ENCODE peak calls at places on chromosome 14, in eight cellular contexts. Q is AG20443, I is stomach, Y is HT-29, B is tibial nerve, O is colonic mucosa, Z is activated T-cell treated with anti-CD3 and anti-CD28 coated beads for 1 hour, E is transverse colon. X is an unnamed sample.

GRCh38 chr14:55446833-55447232 is 6.4 kb upstream of the TBPL2 start:
- DNase-seq in Y (no peak), B (no peak), O (no peak), E (no peak), Z (no peak), Q (peak), I (no peak), X (no peak)

GRCh38 chr14:60723218-60724079 is 702 bp downstream of the SIX4 start:
- DNase-seq in Y (peak), Q (peak), E (peak), O (peak), I (peak), Z (no peak), B (no peak), X (peak)

GRCh38 chr14:104206281-104206904 is 68.0 kb downstream of the KIF26A start:
- DNase-seq in I (peak), Z (no peak), B (no peak), O (peak), E (peak), Y (no peak), Q (no peak), X (no peak)

GRCh38 chr14:71883094-71883493 is 49.1 kb upstream of the RGS6 start:
- DNase-seq in O (no peak), Q (no peak), B (no peak), E (no peak), Y (no peak), Z (no peak), I (no peak), X (no peak)

GRCh38 chr14:53011053-53011462 is 60.2 kb upstream of the FERMT2 start:
- DNase-seq in Z (no peak), O (peak), Q (peak), I (peak), E (peak), B (peak), Y (no peak), X (peak)

GRCh38 chr14:34502826-34503225 is 36.7 kb downstream of the EAPP start:
- DNase-seq in I (no peak), Q (no peak), E (no peak), O (no peak), Z (no peak), Y (no peak), B (no peak), X (no peak)

GRCh38 chr14:77004711-77005460 is 23.6 kb downstream of the IRF2BPL start:
- DNase-seq in Q (no peak), O (no peak), B (no peak), Y (no peak), Z (no peak), I (no peak), E (no peak), X (no peak)

GRCh38 chr14:68814376-68815287 is 21.8 kb upstream of the ZFP36L1 start:
- DNase-seq in Z (peak), B (peak), I (no peak), O (no peak), E (peak), Q (peak), Y (peak), X (peak)

GRCh38 chr14:73460691-73461127 is 2.4 kb upstream of the NUMB start:
- DNase-seq in O (no peak), B (peak), I (no peak), Z (no peak), Y (peak), E (no peak), Q (peak), X (peak)

GRCh38 chr14:54728700-54729527 is 162.0 kb downstream of the SAMD4A start:
- DNase-seq in E (no peak), Y (no peak), B (no peak), O (no peak), Z (no peak), Q (no peak), I (no peak), X (no peak)

GRCh38 chr14:99521176-99522024 is 40.2 kb downstream of the CCNK start:
- DNase-seq in Y (no peak), Z (no peak), Q (no peak), O (no peak), B (no peak), I (no peak), E (no peak), X (no peak)

GRCh38 chr14:103563089-103563620 is 395 bp downstream of the COA8 start:
- DNase-seq in Z (no peak), O (peak), B (no peak), E (peak), Q (no peak), I (peak), Y (peak), X (no peak)

GRCh38 chr14:30710870-30711269 is 88.8 kb downstream of the SCFD1 start:
- DNase-seq in I (no peak), Y (no peak), Q (peak), Z (no peak), B (no peak), O (no peak), E (no peak), X (no peak)

GRCh38 chr14:76996563-76997146 is 31.9 kb downstream of the IRF2BPL start:
- DNase-seq in E (no peak), Y (no peak), B (no peak), O (no peak), Z (no peak), Q (no peak), I (no peak), X (no peak)

GRCh38 chr14:37874429-37875109 is 279.1 kb downstream of the TTC6 start:
- DNase-seq in I (peak), B (peak), Y (peak), Q (peak), Z (peak), E (peak), O (peak), X (peak)

GRCh38 chr14:92969470-92970232 is 46.7 kb downstream of the CHGA start:
- DNase-seq in I (no peak), Y (no peak), B (no peak), Z (no peak), E (no peak), O (no peak), Q (no peak), X (no peak)

GRCh38 chr14:101489092-101489760 is 72.1 kb upstream of the DIO3 start:
- DNase-seq in Z (no peak), Y (no peak), O (no peak), I (no peak), B (no peak), E (no peak), Q (no peak), X (no peak)

GRCh38 chr14:38931969-38932652 is 170.9 kb downstream of the SEC23A start:
- DNase-seq in I (no peak), E (no peak), Q (no peak), B (no peak), Z (no peak), Y (no peak), O (no peak), X (no peak)

GRCh38 chr14:77325746-77326094 is 4.9 kb downstream of the GSTZ1 start:
- DNase-seq in O (no peak), Q (no peak), Y (no peak), Z (no peak), E (no peak), B (no peak), I (no peak), X (no peak)

GRCh38 chr14:98623806-98624430 is 648.1 kb downstream of the BCL11B start:
- DNase-seq in B (peak), I (no peak), O (no peak), E (no peak), Q (no peak), Z (no peak), Y (no peak), X (no peak)

GRCh38 chr14:68210729-68211299 is 391.2 kb downstream of the RAD51B start:
- DNase-seq in Y (peak), B (no peak), I (no peak), Q (peak), E (no peak), Z (no peak), O (no peak), X (peak)

GRCh38 chr14:72714094-72714493 is 179.8 kb downstream of the DPF3 start:
- DNase-seq in Y (no peak), I (no peak), O (no peak), Z (no peak), E (peak), B (no peak), Q (no peak), X (no peak)

GRCh38 chr14:94317259-94317658 is 5.9 kb downstream of the SERPINA6 start:
- DNase-seq in Q (no peak), B (peak), O (peak), I (no peak), E (peak), Y (peak), Z (no peak), X (no peak)

GRCh38 chr14:93050761-93051160 is 65.0 kb downstream of the ITPK1 start:
- DNase-seq in I (no peak), Y (no peak), Q (no peak), B (no peak), Z (no peak), O (no peak), E (peak), X (no peak)

GRCh38 chr14:57502581-57503254 is 9.1 kb upstream of the CCDC198 start:
- DNase-seq in Y (peak), B (no peak), O (no peak), Q (no peak), I (no peak), E (no peak), Z (no peak), X (no peak)

GRCh38 chr14:50121506-50121905 is 5.1 kb upstream of the VCPKMT start:
- DNase-seq in B (no peak), Q (no peak), I (no peak), Z (no peak), O (no peak), Y (no peak), E (no peak), X (no peak)

GRCh38 chr14:80809663-80810062 is 131.9 kb downstream of the CEP128 start:
- DNase-seq in Z (no peak), B (no peak), E (no peak), Y (no peak), O (no peak), Q (no peak), I (no peak), X (peak)

GRCh38 chr14:51582437-51582836 is 69.3 kb upstream of the FRMD6 start:
- DNase-seq in O (no peak), B (no peak), Y (no peak), Z (no peak), I (no peak), E (no peak), Q (no peak), X (no peak)

GRCh38 chr14:89455412-89455811 is 38.4 kb upstream of the FOXN3 start:
- DNase-seq in B (no peak), Q (no peak), O (peak), E (peak), Y (no peak), Z (no peak), I (peak), X (no peak)

GRCh38 chr14:58912287-58912686 is 274.5 kb downstream of the DACT1 start:
- DNase-seq in O (no peak), Q (no peak), B (no peak), I (no peak), Y (no peak), E (no peak), Z (no peak), X (no peak)

GRCh38 chr14:24688030-24688658 is 54.2 kb upstream of the GZMB start:
- DNase-seq in O (no peak), B (no peak), Q (no peak), Y (no peak), I (no peak), Z (no peak), E (no peak), X (no peak)

GRCh38 chr14:95514131-95515079 is 2.0 kb downstream of the SYNE3 start:
- DNase-seq in E (no peak), Z (no peak), I (no peak), Y (no peak), Q (no peak), O (no peak), B (no peak), X (no peak)